ENCODE peak calls at places on chromosomes 13 and 19, in six cellular contexts. One of them, this sample, is unnamed.

GRCh38 chr13:87094646-87095045 is 576.5 kb upstream of the SLITRK5 start:
- DNase-seq in stimulated activated CD4-positive, alpha-beta T cell treated with anti-CD3 and anti-CD28 coated beads, Interleukin-15, amount 100 ng/mL, for 1 hour: no peak
- DNase-seq in T-cell: no peak
- DNase-seq in Caki2: no peak
- DNase-seq in NCI-H1417: peak
- DNase-seq in OCI-LY7: no peak
- DNase-seq in this sample: no peak

GRCh38 chr13:108037348-108037747 is 178.0 kb downstream of the LIG4 start:
- DNase-seq in OCI-LY7: no peak
- DNase-seq in NCI-H1417: no peak
- DNase-seq in stimulated activated CD4-positive, alpha-beta T cell treated with anti-CD3 and anti-CD28 coated beads, Interleukin-15, amount 100 ng/mL, for 1 hour: no peak
- DNase-seq in Caki2: no peak
- DNase-seq in T-cell: no peak
- DNase-seq in this sample: no peak

GRCh38 chr13:87677334-87678234 is 6.4 kb downstream of the SLITRK5 start:
- DNase-seq in Caki2: no peak
- DNase-seq in OCI-LY7: peak
- DNase-seq in NCI-H1417: peak
- DNase-seq in T-cell: peak
- DNase-seq in stimulated activated CD4-positive, alpha-beta T cell treated with anti-CD3 and anti-CD28 coated beads, Interleukin-15, amount 100 ng/mL, for 1 hour: no peak
- DNase-seq in this sample: no peak

GRCh38 chr19:51320258-51320657 is 8.8 kb downstream of the IGLON5 start:
- DNase-seq in Caki2: no peak
- DNase-seq in stimulated activated CD4-positive, alpha-beta T cell treated with anti-CD3 and anti-CD28 coated beads, Interleukin-15, amount 100 ng/mL, for 1 hour: no peak
- DNase-seq in T-cell: no peak
- DNase-seq in NCI-H1417: peak
- DNase-seq in OCI-LY7: no peak
- DNase-seq in this sample: no peak

GRCh38 chr19:1941146-1942077 is at the start of gene CSNK1G2:
- DNase-seq in NCI-H1417: no peak
- DNase-seq in OCI-LY7: no peak
- DNase-seq in Caki2: no peak
- DNase-seq in stimulated activated CD4-positive, alpha-beta T cell treated with anti-CD3 and anti-CD28 coated beads, Interleukin-15, amount 100 ng/mL, for 1 hour: no peak
- DNase-seq in T-cell: peak
- DNase-seq in this sample: no peak

GRCh38 chr19:40266111-40266510 is 19.0 kb downstream of the AKT2 start:
- DNase-seq in OCI-LY7: no peak
- DNase-seq in T-cell: no peak
- DNase-seq in Caki2: no peak
- DNase-seq in stimulated activated CD4-positive, alpha-beta T cell treated with anti-CD3 and anti-CD28 coated beads, Interleukin-15, amount 100 ng/mL, for 1 hour: no peak
- DNase-seq in NCI-H1417: peak
- DNase-seq in this sample: no peak

GRCh38 chr13:46761866-46762265 is 35.1 kb downstream of the ESD start:
- DNase-seq in T-cell: no peak
- DNase-seq in OCI-LY7: no peak
- DNase-seq in NCI-H1417: no peak
- DNase-seq in stimulated activated CD4-positive, alpha-beta T cell treated with anti-CD3 and anti-CD28 coated beads, Interleukin-15, amount 100 ng/mL, for 1 hour: no peak
- DNase-seq in Caki2: no peak
- DNase-seq in this sample: no peak

GRCh38 chr13:85108356-85108755 is 690.9 kb downstream of the SLITRK6 start:
- DNase-seq in T-cell: no peak
- DNase-seq in stimulated activated CD4-positive, alpha-beta T cell treated with anti-CD3 and anti-CD28 coated beads, Interleukin-15, amount 100 ng/mL, for 1 hour: no peak
- DNase-seq in OCI-LY7: no peak
- DNase-seq in NCI-H1417: peak
- DNase-seq in Caki2: no peak
- DNase-seq in this sample: no peak

GRCh38 chr19:42200116-42200740 is 17.2 kb downstream of the DEDD2 start:
- DNase-seq in NCI-H1417: no peak
- DNase-seq in OCI-LY7: no peak
- DNase-seq in T-cell: no peak
- DNase-seq in stimulated activated CD4-positive, alpha-beta T cell treated with anti-CD3 and anti-CD28 coated beads, Interleukin-15, amount 100 ng/mL, for 1 hour: no peak
- DNase-seq in Caki2: no peak
- DNase-seq in this sample: no peak

GRCh38 chr13:78060966-78061365 is 142.3 kb upstream of the EDNRB start:
- DNase-seq in stimulated activated CD4-positive, alpha-beta T cell treated with anti-CD3 and anti-CD28 coated beads, Interleukin-15, amount 100 ng/mL, for 1 hour: no peak
- DNase-seq in T-cell: no peak
- DNase-seq in OCI-LY7: no peak
- DNase-seq in Caki2: no peak
- DNase-seq in NCI-H1417: peak
- DNase-seq in this sample: no peak

GRCh38 chr19:22144394-22144793 is 52.4 kb downstream of the ZNF676 start:
- DNase-seq in T-cell: no peak
- DNase-seq in NCI-H1417: no peak
- DNase-seq in OCI-LY7: peak
- DNase-seq in stimulated activated CD4-positive, alpha-beta T cell treated with anti-CD3 and anti-CD28 coated beads, Interleukin-15, amount 100 ng/mL, for 1 hour: no peak
- DNase-seq in Caki2: peak
- DNase-seq in this sample: no peak

GRCh38 chr19:38411041-38411712 is 8.3 kb downstream of the FAM98C start:
- DNase-seq in OCI-LY7: no peak
- DNase-seq in Caki2: no peak
- DNase-seq in T-cell: no peak
- DNase-seq in NCI-H1417: no peak
- DNase-seq in stimulated activated CD4-positive, alpha-beta T cell treated with anti-CD3 and anti-CD28 coated beads, Interleukin-15, amount 100 ng/mL, for 1 hour: no peak
- DNase-seq in this sample: no peak

GRCh38 chr19:7492142-7493055 is 3.6 kb upstream of the PEX11G start:
- DNase-seq in NCI-H1417: no peak
- DNase-seq in stimulated activated CD4-positive, alpha-beta T cell treated with anti-CD3 and anti-CD28 coated beads, Interleukin-15, amount 100 ng/mL, for 1 hour: no peak
- DNase-seq in Caki2: no peak
- DNase-seq in T-cell: no peak
- DNase-seq in OCI-LY7: no peak
- DNase-seq in this sample: peak

GRCh38 chr13:52345048-52345447 is 60.9 kb downstream of the THSD1 start:
- DNase-seq in stimulated activated CD4-positive, alpha-beta T cell treated with anti-CD3 and anti-CD28 coated beads, Interleukin-15, amount 100 ng/mL, for 1 hour: no peak
- DNase-seq in OCI-LY7: no peak
- DNase-seq in T-cell: no peak
- DNase-seq in NCI-H1417: no peak
- DNase-seq in Caki2: no peak
- DNase-seq in this sample: no peak

GRCh38 chr19:10085641-10086031 is 481 bp upstream of the SHFL start:
- DNase-seq in Caki2: no peak
- DNase-seq in NCI-H1417: no peak
- DNase-seq in stimulated activated CD4-positive, alpha-beta T cell treated with anti-CD3 and anti-CD28 coated beads, Interleukin-15, amount 100 ng/mL, for 1 hour: no peak
- DNase-seq in OCI-LY7: no peak
- DNase-seq in T-cell: no peak
- DNase-seq in this sample: no peak

GRCh38 chr19:16361254-16361653 is 36.6 kb downstream of the KLF2 start:
- DNase-seq in OCI-LY7: no peak
- DNase-seq in Caki2: no peak
- DNase-seq in stimulated activated CD4-positive, alpha-beta T cell treated with anti-CD3 and anti-CD28 coated beads, Interleukin-15, amount 100 ng/mL, for 1 hour: no peak
- DNase-seq in T-cell: no peak
- DNase-seq in NCI-H1417: no peak
- DNase-seq in this sample: no peak

GRCh38 chr19:5313307-5313706 is 27.3 kb downstream of the PTPRS start:
- DNase-seq in T-cell: no peak
- DNase-seq in stimulated activated CD4-positive, alpha-beta T cell treated with anti-CD3 and anti-CD28 coated beads, Interleukin-15, amount 100 ng/mL, for 1 hour: no peak
- DNase-seq in Caki2: peak
- DNase-seq in OCI-LY7: no peak
- DNase-seq in NCI-H1417: peak
- DNase-seq in this sample: no peak

GRCh38 chr19:51511353-51511752 is 9.8 kb upstream of the SIGLEC12 start:
- DNase-seq in NCI-H1417: peak
- DNase-seq in T-cell: no peak
- DNase-seq in Caki2: no peak
- DNase-seq in OCI-LY7: peak
- DNase-seq in stimulated activated CD4-positive, alpha-beta T cell treated with anti-CD3 and anti-CD28 coated beads, Interleukin-15, amount 100 ng/mL, for 1 hour: no peak
- DNase-seq in this sample: no peak

GRCh38 chr13:21675095-21676007 is 4.5 kb downstream of the FGF9 start:
- DNase-seq in NCI-H1417: peak
- DNase-seq in Caki2: no peak
- DNase-seq in stimulated activated CD4-positive, alpha-beta T cell treated with anti-CD3 and anti-CD28 coated beads, Interleukin-15, amount 100 ng/mL, for 1 hour: no peak
- DNase-seq in T-cell: peak
- DNase-seq in OCI-LY7: peak
- DNase-seq in this sample: peak

GRCh38 chr13:106468207-106468606 is 67.3 kb downstream of the EFNB2 start:
- DNase-seq in T-cell: no peak
- DNase-seq in Caki2: no peak
- DNase-seq in stimulated activated CD4-positive, alpha-beta T cell treated with anti-CD3 and anti-CD28 coated beads, Interleukin-15, amount 100 ng/mL, for 1 hour: no peak
- DNase-seq in NCI-H1417: no peak
- DNase-seq in OCI-LY7: no peak
- DNase-seq in this sample: no peak

GRCh38 chr13:42720116-42720857 is 61.1 kb upstream of the FAM216B start:
- DNase-seq in OCI-LY7: no peak
- DNase-seq in NCI-H1417: peak
- DNase-seq in Caki2: peak
- DNase-seq in stimulated activated CD4-positive, alpha-beta T cell treated with anti-CD3 and anti-CD28 coated beads, Interleukin-15, amount 100 ng/mL, for 1 hour: no peak
- DNase-seq in T-cell: no peak
- DNase-seq in this sample: no peak

GRCh38 chr13:34340534-34340933 is 522.6 kb downstream of the RFC3 start:
- DNase-seq in NCI-H1417: no peak
- DNase-seq in OCI-LY7: no peak
- DNase-seq in stimulated activated CD4-positive, alpha-beta T cell treated with anti-CD3 and anti-CD28 coated beads, Interleukin-15, amount 100 ng/mL, for 1 hour: no peak
- DNase-seq in Caki2: peak
- DNase-seq in T-cell: no peak
- DNase-seq in this sample: no peak

GRCh38 chr19:18596752-18597157 is 8.2 kb downstream of the REX1BD start:
- DNase-seq in OCI-LY7: no peak
- DNase-seq in stimulated activated CD4-positive, alpha-beta T cell treated with anti-CD3 and anti-CD28 coated beads, Interleukin-15, amount 100 ng/mL, for 1 hour: no peak
- DNase-seq in Caki2: no peak
- DNase-seq in NCI-H1417: peak
- DNase-seq in T-cell: no peak
- DNase-seq in this sample: no peak

GRCh38 chr19:19214892-19215291 is 3.1 kb downstream of the NCAN start:
- DNase-seq in OCI-LY7: peak
- DNase-seq in Caki2: peak
- DNase-seq in NCI-H1417: no peak
- DNase-seq in T-cell: peak
- DNase-seq in stimulated activated CD4-positive, alpha-beta T cell treated with anti-CD3 and anti-CD28 coated beads, Interleukin-15, amount 100 ng/mL, for 1 hour: no peak
- DNase-seq in this sample: no peak

GRCh38 chr13:40518481-40518882 is 148.0 kb downstream of the FOXO1 start:
- DNase-seq in NCI-H1417: no peak
- DNase-seq in Caki2: peak
- DNase-seq in stimulated activated CD4-positive, alpha-beta T cell treated with anti-CD3 and anti-CD28 coated beads, Interleukin-15, amount 100 ng/mL, for 1 hour: no peak
- DNase-seq in T-cell: no peak
- DNase-seq in OCI-LY7: no peak
- DNase-seq in this sample: no peak

GRCh38 chr13:27708325-27708724 is 84.0 kb upstream of the GSX1 start:
- DNase-seq in Caki2: no peak
- DNase-seq in stimulated activated CD4-positive, alpha-beta T cell treated with anti-CD3 and anti-CD28 coated beads, Interleukin-15, amount 100 ng/mL, for 1 hour: no peak
- DNase-seq in T-cell: no peak
- DNase-seq in NCI-H1417: no peak
- DNase-seq in OCI-LY7: no peak
- DNase-seq in this sample: no peak

GRCh38 chr19:49339364-49340068 is 4.3 kb downstream of the CD37 start:
- DNase-seq in stimulated activated CD4-positive, alpha-beta T cell treated with anti-CD3 and anti-CD28 coated beads, Interleukin-15, amount 100 ng/mL, for 1 hour: no peak
- DNase-seq in T-cell: no peak
- DNase-seq in Caki2: peak
- DNase-seq in NCI-H1417: no peak
- DNase-seq in OCI-LY7: no peak
- DNase-seq in this sample: no peak

GRCh38 chr13:112672651-112673284 is 17.1 kb upstream of the ATP11A start:
- DNase-seq in Caki2: no peak
- DNase-seq in stimulated activated CD4-positive, alpha-beta T cell treated with anti-CD3 and anti-CD28 coated beads, Interleukin-15, amount 100 ng/mL, for 1 hour: no peak
- DNase-seq in OCI-LY7: no peak
- DNase-seq in T-cell: no peak
- DNase-seq in NCI-H1417: no peak
- DNase-seq in this sample: no peak

GRCh38 chr13:27868639-27869435 is 51.0 kb upstream of the PDX1 start:
- DNase-seq in Caki2: no peak
- DNase-seq in T-cell: no peak
- DNase-seq in NCI-H1417: no peak
- DNase-seq in OCI-LY7: peak
- DNase-seq in stimulated activated CD4-positive, alpha-beta T cell treated with anti-CD3 and anti-CD28 coated beads, Interleukin-15, amount 100 ng/mL, for 1 hour: no peak
- DNase-seq in this sample: no peak

GRCh38 chr13:48626726-48627451 is 26.8 kb upstream of the CYSLTR2 start:
- DNase-seq in T-cell: no peak
- DNase-seq in NCI-H1417: no peak
- DNase-seq in OCI-LY7: no peak
- DNase-seq in stimulated activated CD4-positive, alpha-beta T cell treated with anti-CD3 and anti-CD28 coated beads, Interleukin-15, amount 100 ng/mL, for 1 hour: no peak
- DNase-seq in Caki2: no peak
- DNase-seq in this sample: no peak

GRCh38 chr19:5117421-5117820 is 148.5 kb downstream of the KDM4B start:
- DNase-seq in T-cell: no peak
- DNase-seq in Caki2: no peak
- DNase-seq in NCI-H1417: no peak
- DNase-seq in OCI-LY7: no peak
- DNase-seq in stimulated activated CD4-positive, alpha-beta T cell treated with anti-CD3 and anti-CD28 coated beads, Interleukin-15, amount 100 ng/mL, for 1 hour: no peak
- DNase-seq in this sample: no peak

GRCh38 chr19:51026554-51026831 is at the start of gene KLK11:
- DNase-seq in Caki2: no peak
- DNase-seq in OCI-LY7: no peak
- DNase-seq in NCI-H1417: peak
- DNase-seq in T-cell: no peak
- DNase-seq in stimulated activated CD4-positive, alpha-beta T cell treated with anti-CD3 and anti-CD28 coated beads, Interleukin-15, amount 100 ng/mL, for 1 hour: no peak
- DNase-seq in this sample: no peak

GRCh38 chr19:54928299-54928698 is 19.0 kb downstream of the NLRP7 start:
- DNase-seq in Caki2: peak
- DNase-seq in T-cell: no peak
- DNase-seq in OCI-LY7: peak
- DNase-seq in NCI-H1417: no peak
- DNase-seq in stimulated activated CD4-positive, alpha-beta T cell treated with anti-CD3 and anti-CD28 coated beads, Interleukin-15, amount 100 ng/mL, for 1 hour: no peak
- DNase-seq in this sample: no peak

GRCh38 chr13:24149306-24150032 is 11.1 kb upstream of the SPATA13 start:
- DNase-seq in NCI-H1417: no peak
- DNase-seq in T-cell: no peak
- DNase-seq in OCI-LY7: no peak
- DNase-seq in Caki2: no peak
- DNase-seq in stimulated activated CD4-positive, alpha-beta T cell treated with anti-CD3 and anti-CD28 coated beads, Interleukin-15, amount 100 ng/mL, for 1 hour: no peak
- DNase-seq in this sample: no peak

This sample was measured in activated T-helper 2 cell treated with anti-CD3 and anti-CD28 coated beads, Interferon-gamma antibody, Interleukin-2, Interleukin-4, amounts not matched to agents 10 μg/mL and 5 μg/mL and 100 μg/mL, durations not matched to agents 14 hours and 24 hours and 36 hours.